ENCODE peak calls at places on chromosomes 16 and 17, in seven cellular contexts. K, M, W, Y, O, C and E are unnamed samples.
A peak's percentile ranks its signal among the peaks of the same experiment; 100 is the strongest.

GRCh38 chr17:40290629-40291296 is 3.1 kb downstream of the CDC6 start:
- DNase-seq in K (no peak), M (peak; percentile 38), W (no peak), Y (peak; percentile 81), O (no peak), C (no peak), E (peak; percentile 49)

GRCh38 chr17:77376795-77377751 is 236.3 kb downstream of the SEC14L1 start:
- DNase-seq in K (peak; percentile 78), M (no peak), W (no peak), Y (no peak), O (no peak), C (no peak), E (peak; percentile 95)

GRCh38 chr16:50509521-50510341 is 38.5 kb upstream of the NKD1 start:
- DNase-seq in K (no peak), M (no peak), W (peak; percentile 51), Y (no peak), O (no peak), C (no peak), E (peak; percentile 31)

GRCh38 chr17:71922439-71922838 is 198.4 kb upstream of the SOX9 start:
- DNase-seq in K (no peak), M (no peak), W (no peak), Y (no peak), O (no peak), C (no peak), E (peak; percentile 12)

GRCh38 chr16:87949071-87949744 is 2.0 kb upstream of the BANP start:
- DNase-seq in K (no peak), M (peak; percentile 66), W (no peak), Y (no peak), O (no peak), C (no peak), E (no peak)

GRCh38 chr16:26525856-26526255 is 540.9 kb upstream of the C16orf82 start:
- DNase-seq in K (no peak), M (no peak), W (no peak), Y (no peak), O (no peak), C (no peak), E (no peak)

GRCh38 chr16:88084881-88085280 is 133.6 kb downstream of the BANP start:
- DNase-seq in K (no peak), M (no peak), W (no peak), Y (no peak), O (no peak), C (no peak), E (no peak)

GRCh38 chr17:3845361-3845753 is 689 bp downstream of the NCBP3 start:
- DNase-seq in K (no peak), M (no peak), W (no peak), Y (peak; percentile 53), O (no peak), C (no peak), E (no peak)

GRCh38 chr17:81429353-81429774 is 34.1 kb downstream of the BAHCC1 start:
- DNase-seq in K (peak; percentile 91), M (no peak), W (no peak), Y (peak; percentile 64), O (no peak), C (no peak), E (peak; percentile 86)

DNA sequence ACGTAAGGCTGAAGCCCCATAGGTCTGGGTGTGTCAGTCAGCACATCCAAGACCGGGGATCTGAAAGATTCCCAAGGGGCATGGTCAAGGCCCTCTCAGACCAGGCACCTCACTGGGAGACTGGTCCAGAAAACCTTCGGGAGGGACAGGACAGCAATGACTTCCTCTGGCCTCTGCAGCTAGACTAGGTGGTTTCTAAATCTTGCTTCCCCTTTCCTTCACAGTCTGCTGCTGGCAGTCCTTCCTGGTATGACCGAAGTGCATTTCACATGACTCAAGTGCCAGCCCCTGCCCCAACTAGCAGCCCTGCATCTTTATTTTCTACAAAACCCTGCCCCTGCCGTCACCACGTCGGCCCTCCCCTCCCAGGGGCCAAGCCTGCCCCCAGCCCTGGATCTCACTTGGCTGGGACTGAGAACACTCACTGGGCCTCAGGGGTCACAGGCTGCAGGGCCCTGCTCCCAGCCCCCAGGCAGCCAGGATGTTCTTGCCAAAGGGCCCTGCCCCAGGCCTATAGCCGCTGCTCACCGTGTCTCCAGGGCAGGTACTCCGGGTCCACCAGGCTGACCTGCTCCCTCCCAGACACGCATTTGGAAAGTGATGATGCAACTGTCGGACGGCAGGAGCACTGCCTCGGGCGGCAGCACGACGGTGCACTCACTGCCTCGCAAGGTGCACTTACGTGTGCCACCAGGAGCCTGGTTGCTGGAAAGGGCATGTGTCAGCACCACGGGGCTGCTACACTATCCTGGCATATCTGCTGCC is 18.2 kb downstream of the POLR3K start:
- DNase-seq in K (peak; percentile 50), M (peak; percentile 73), W (no peak), Y (no peak), O (no peak), C (no peak), E (no peak)
- H3K27ac ChIP-seq in K (no peak overlapping the region), M (peak overlapping the region; percentile 77), W (no peak overlapping the region), Y (no peak overlapping the region), O (no peak overlapping the region), C (no peak overlapping the region), E (no peak overlapping the region)

GRCh38 chr17:38562215-38562569 is 43.6 kb downstream of the SRCIN1 start:
- DNase-seq in K (no peak), M (no peak), W (no peak), Y (no peak), O (no peak), C (no peak), E (no peak)
- H3K27ac ChIP-seq in K (no peak overlapping the region), M (no peak overlapping the region), W (no peak overlapping the region), Y (no peak overlapping the region), O (no peak overlapping the region), C (no peak overlapping the region), E (no peak overlapping the region)

GRCh38 chr17:68034452-68034776 is 1.1 kb upstream of the KPNA2 start:
- DNase-seq in K (no peak), M (no peak), W (no peak), Y (no peak), O (no peak), C (no peak), E (no peak)

GRCh38 chr17:68035131-68035522 is 408 bp upstream of the KPNA2 start:
- DNase-seq in K (peak; percentile 96), M (no peak), W (no peak), Y (peak; percentile 95), O (peak; percentile 77), C (peak; percentile 80), E (no peak)

GRCh38 chr17:68033636-68034451 is 1.7 kb upstream of the KPNA2 start:
- DNase-seq in K (no peak), M (no peak), W (peak; percentile 22), Y (peak; percentile 90), O (no peak), C (no peak), E (peak; percentile 92)

GRCh38 chr17:68035523-68036303 is at the start of gene KPNA2:
- DNase-seq in K (peak; percentile 97), M (peak; percentile 95), W (peak; percentile 97), Y (peak; percentile 99), O (peak; percentile 80), C (peak; percentile 80), E (peak; percentile 98)

DNA sequence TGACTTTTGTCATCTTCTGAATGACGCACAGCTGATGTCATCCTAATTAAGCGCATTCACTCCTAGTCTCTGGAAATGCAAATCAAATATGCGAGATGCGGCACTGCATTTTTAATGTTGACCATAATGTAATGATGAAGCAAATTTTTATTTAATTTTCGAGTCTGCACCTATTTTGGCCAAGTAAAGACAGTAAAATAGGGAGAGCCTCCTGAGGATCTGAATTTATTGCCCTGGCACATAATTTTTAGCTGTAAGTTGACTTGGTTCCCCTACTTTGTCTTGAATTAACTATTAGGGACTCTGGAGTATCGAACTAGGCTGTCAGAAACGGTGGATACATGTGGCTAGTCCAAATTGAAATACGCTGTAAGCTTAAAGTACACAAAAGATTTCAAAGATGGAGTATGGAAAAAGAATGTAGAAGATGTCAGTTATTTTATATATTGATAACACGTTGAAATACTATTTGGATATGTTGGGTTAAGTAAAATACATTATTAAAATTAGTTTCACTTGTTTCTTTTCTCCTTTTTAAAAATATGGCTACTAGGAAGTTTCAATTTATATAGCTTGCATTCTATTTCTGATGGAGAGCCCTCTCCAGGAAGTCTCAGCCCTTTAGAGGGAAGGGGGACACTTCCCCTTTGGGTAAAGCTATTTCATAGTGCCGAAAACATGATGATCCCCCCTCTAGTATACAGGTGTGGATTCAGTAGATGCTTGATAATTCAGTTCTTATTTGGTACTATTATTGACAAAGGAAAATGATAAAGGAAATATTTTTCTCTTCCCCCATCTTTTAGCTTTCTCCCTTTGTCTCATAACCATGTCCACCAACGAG is 991 bp downstream of the KPNA2 start:
- DNase-seq in K (no peak), M (no peak), W (no peak), Y (no peak), O (no peak), C (no peak), E (no peak)
- H3K27ac ChIP-seq in K (peak overlapping the region; percentile 85), M (peak overlapping the region; percentile 97), W (peak overlapping the region; percentile 89), Y (peak overlapping the region; percentile 94), O (peak overlapping the region; percentile 88), C (peak overlapping the region; percentile 92), E (peak overlapping the region; percentile 97)

GRCh38 chr17:27497696-27498095 is 41.4 kb downstream of the KSR1 start:
- DNase-seq in K (no peak), M (no peak), W (no peak), Y (no peak), O (no peak), C (no peak), E (no peak)
- H3K27ac ChIP-seq in K (no peak overlapping the region), M (no peak overlapping the region), W (no peak overlapping the region), Y (peak overlapping the region; percentile 84), O (no peak overlapping the region), C (peak overlapping the region; percentile 89), E (no peak overlapping the region)